ENCODE peak calls at places on chromosomes 13 and 19, in four cellular contexts. G is lung, Y is right cardiac atrium, A is PC-3. N is an unnamed sample.

GRCh38 chr19:17933414-17934129 is 757 bp downstream of the CCDC124 start:
- DNase-seq in G (no peak), A (peak), Y (no peak), N (no peak)

GRCh38 chr13:33487575-33488243 is 202.2 kb upstream of the STARD13 start:
- DNase-seq in Y (no peak), A (peak), G (no peak), N (no peak)

GRCh38 chr19:12495002-12495802 is 10.6 kb upstream of the ZNF709 start:
- DNase-seq in G (peak), Y (peak), A (peak), N (peak)

GRCh38 chr13:51148952-51149573 is 38.0 kb upstream of the C13orf42 start:
- DNase-seq in Y (no peak), A (peak), G (no peak), N (no peak)

GRCh38 chr19:35395762-35396199 is 24.9 kb downstream of the GPR42 start:
- DNase-seq in Y (no peak), G (no peak), A (no peak), N (no peak)

GRCh38 chr19:41356984-41357739 is 3.4 kb upstream of the TGFB1 start:
- DNase-seq in Y (no peak), A (no peak), G (no peak), N (no peak)

GRCh38 chr19:55044286-55044685 is 6.2 kb upstream of the GP6 start:
- DNase-seq in Y (no peak), A (no peak), G (no peak), N (no peak)

GRCh38 chr13:20024706-20025105 is 66.2 kb downstream of the ZMYM2 start:
- DNase-seq in Y (no peak), G (no peak), A (no peak), N (no peak)

DNA sequence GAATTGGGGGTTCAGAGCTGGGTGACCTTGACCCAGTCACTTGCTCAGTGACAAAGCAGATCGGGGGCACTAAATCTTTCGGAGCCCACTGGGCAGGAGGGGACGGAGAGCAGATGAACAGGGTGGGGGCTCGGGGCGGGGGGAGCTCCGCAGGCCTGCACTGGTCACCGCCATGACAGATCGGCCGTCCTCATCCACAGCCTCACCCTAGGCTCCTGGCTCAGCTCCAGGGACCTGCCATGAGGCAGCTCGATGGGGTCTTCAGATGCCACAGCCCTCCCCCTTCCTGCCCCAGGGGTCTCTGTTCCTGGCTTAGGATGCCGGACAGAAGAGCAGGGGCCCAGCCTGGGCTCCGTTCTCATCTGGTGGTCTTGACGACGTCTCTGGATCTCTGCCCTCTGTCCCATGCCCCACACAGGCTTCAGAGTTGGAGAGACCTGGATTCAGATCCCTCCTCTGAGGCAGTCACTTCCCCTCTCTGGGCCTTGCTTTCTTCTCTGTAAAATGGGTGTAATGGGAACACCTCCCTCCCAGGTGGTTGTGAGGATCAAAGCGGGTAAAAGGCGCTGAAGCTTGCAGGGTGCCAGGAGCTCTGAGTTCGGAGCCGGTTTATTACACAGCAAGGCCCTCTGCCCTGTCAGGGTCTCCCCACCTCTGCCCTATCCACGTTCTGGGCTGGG is 3.0 kb downstream of the KDM4B start:
- DNase-seq in G (no peak), Y (peak), A (no peak), N (no peak)
- H3K27ac ChIP-seq in G (peak), Y (no peak), A (peak), N (no peak)

GRCh38 chr19:48815870-48816501 is 5.2 kb upstream of the BCAT2 start:
- DNase-seq in G (no peak), A (no peak), Y (no peak), N (no peak)
- H3K27ac ChIP-seq in G (peak), A (no peak), Y (peak), N (peak)

GRCh38 chr19:1437609-1438008 is 587 bp upstream of the RPS15 start:
- DNase-seq in G (no peak), A (no peak), Y (no peak), N (no peak)

GRCh38 chr19:1440418-1440801 is 2.2 kb downstream of the RPS15 start:
- DNase-seq in Y (no peak), G (no peak), A (no peak), N (no peak)

GRCh38 chr19:1441022-1441426 is 2.8 kb downstream of the RPS15 start:
- DNase-seq in Y (no peak), G (no peak), A (no peak), N (no peak)

GRCh38 chr19:1438035-1438932 is at the start of gene RPS15:
- DNase-seq in G (peak), A (peak), Y (peak), N (peak)

GRCh38 chr19:1438933-1439358 is 750 bp downstream of the RPS15 start:
- DNase-seq in G (no peak), Y (no peak), A (no peak), N (no peak)
- H3K27ac ChIP-seq in G (no peak), Y (no peak), A (peak), N (peak)

DNA sequence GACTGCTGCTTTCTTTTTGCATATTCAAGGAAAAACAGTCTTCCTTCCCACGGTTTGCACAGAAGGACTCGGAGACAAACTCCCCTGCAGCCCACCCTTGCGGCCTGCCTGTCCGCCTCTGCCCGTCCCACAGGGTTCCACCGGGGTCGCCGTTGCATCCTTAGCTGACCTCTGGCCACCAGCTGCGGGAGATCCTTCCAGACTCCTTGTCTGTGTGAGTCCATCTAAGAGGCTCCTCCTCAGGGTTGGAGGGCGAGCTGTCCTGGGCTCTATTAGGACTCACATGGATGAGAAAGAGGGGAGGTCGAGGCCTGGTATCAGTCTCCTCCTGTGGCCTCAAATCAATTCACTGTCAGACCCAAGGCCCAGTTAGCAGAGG is 39.2 kb downstream of the KLF2 start:
- DNase-seq in A (no peak), G (no peak), Y (peak), N (no peak)
- H3K27ac ChIP-seq in A (no peak), G (no peak), Y (no peak), N (peak)

DNA sequence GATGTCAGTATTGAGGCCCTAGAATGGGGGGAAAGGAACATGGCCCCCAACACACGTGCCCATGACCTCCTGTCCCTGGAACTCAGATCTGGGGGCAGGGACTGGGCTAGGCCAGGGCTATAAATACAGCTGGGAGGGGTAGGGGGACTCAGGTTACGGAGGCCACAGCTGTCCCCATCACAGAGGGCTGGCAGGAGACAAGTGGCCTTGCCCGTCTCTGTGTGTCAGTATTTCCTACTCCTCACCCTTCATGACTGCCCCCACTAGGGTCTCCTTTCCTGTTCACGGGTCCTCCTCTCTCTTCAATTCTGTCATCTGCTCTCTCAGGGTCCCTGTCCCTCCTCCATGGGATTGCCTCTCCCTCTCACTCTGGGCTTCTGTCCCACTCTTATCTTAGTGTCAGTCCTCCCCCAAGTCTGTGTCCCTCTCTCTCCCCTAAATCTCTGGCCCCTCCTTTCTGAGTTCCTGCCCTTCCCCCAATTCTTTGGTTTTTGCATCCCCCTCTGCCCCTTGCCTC is 692 bp upstream of the HRC start:
- DNase-seq in A (no peak), G (no peak), Y (peak), N (no peak)
- H3K27ac ChIP-seq in A (no peak), G (no peak), Y (peak), N (no peak)

GRCh38 chr19:28213476-28214082 is 999.4 kb downstream of the UQCRFS1 start:
- DNase-seq in Y (no peak), A (no peak), G (no peak), N (no peak)

GRCh38 chr19:28207244-28207643 is 1005.7 kb downstream of the UQCRFS1 start:
- DNase-seq in G (no peak), A (no peak), Y (no peak), N (no peak)

GRCh38 chr19:28208745-28209144 is 1004.2 kb downstream of the UQCRFS1 start:
- DNase-seq in G (no peak), Y (no peak), A (no peak), N (no peak)
- H3K27ac ChIP-seq in G (no peak), Y (no peak), A (no peak), N (no peak)

GRCh38 chr19:9913237-9914000 is 22.9 kb downstream of the OLFM2 start:
- DNase-seq in Y (peak), A (no peak), G (no peak), N (no peak)

GRCh38 chr19:9916719-9917118 is 19.6 kb downstream of the OLFM2 start:
- DNase-seq in Y (no peak), A (peak), G (no peak), N (no peak)

GRCh38 chr19:9912551-9913236 is 23.6 kb downstream of the OLFM2 start:
- DNase-seq in A (no peak), Y (no peak), G (no peak), N (no peak)

GRCh38 chr19:9914001-9914314 is 22.4 kb downstream of the OLFM2 start:
- DNase-seq in G (no peak), Y (no peak), A (peak), N (no peak)

GRCh38 chr19:9914315-9915207 is 21.8 kb downstream of the OLFM2 start:
- DNase-seq in G (peak), Y (peak), A (peak), N (peak)
- H3K27ac ChIP-seq in G (no peak), Y (no peak), A (no peak), N (no peak)

GRCh38 chr13:53137777-53138176 is 109.2 kb downstream of the OLFM4 start:
- DNase-seq in A (peak), Y (no peak), G (no peak), N (no peak)
- H3K27ac ChIP-seq in A (no peak), Y (no peak), G (no peak), N (no peak)

GRCh38 chr19:39413903-39414608 is 1.6 kb downstream of the PLEKHG2 start:
- DNase-seq in A (no peak), G (no peak), Y (peak), N (no peak)
- H3K27ac ChIP-seq in A (peak), G (peak), Y (peak), N (peak)

N was measured in CD4-positive, alpha-beta T cell.